ENCODE peak calls at places on chromosomes 5 and 9, in six cellular contexts. E is HepG2, F is suprapubic skin, M is transverse colon, H is ovary, I is A549. U is an unnamed sample.

GRCh38 chr5:5374034-5374715 is 48.3 kb upstream of the ICE1 start:
- DNase-seq in E (no peak), F (no peak), M (no peak), H (no peak), I (no peak), U (no peak)

GRCh38 chr9:90915693-90916092 is 114.1 kb downstream of the SYK start:
- DNase-seq in E (no peak), F (no peak), M (peak), H (no peak), I (peak), U (peak)

GRCh38 chr9:87725356-87725899 is 491 bp upstream of the CTSL start:
- DNase-seq in E (no peak), F (no peak), M (no peak), H (peak), I (peak), U (no peak)

GRCh38 chr5:37248970-37249819 is at the start of gene CPLANE1:
- DNase-seq in E (peak), F (peak), M (peak), H (peak), I (peak), U (peak)

GRCh38 chr5:139390639-139391569 is 1.2 kb upstream of the MZB1 start:
- DNase-seq in E (no peak), F (no peak), M (no peak), H (no peak), I (no peak), U (no peak)

GRCh38 chr9:33234511-33235467 is 5.2 kb upstream of the SPINK4 start:
- DNase-seq in E (no peak), F (peak), M (no peak), H (no peak), I (peak), U (no peak)

GRCh38 chr9:124869466-124869985 is 7.6 kb downstream of the ARPC5L start:
- DNase-seq in E (no peak), F (no peak), M (peak), H (no peak), I (no peak), U (no peak)

GRCh38 chr5:14871084-14871572 is 450 bp downstream of the ANKH start:
- DNase-seq in E (no peak), F (peak), M (peak), H (peak), I (peak), U (no peak)

GRCh38 chr5:77138981-77139380 is 51.9 kb upstream of the ZBED3 start:
- DNase-seq in E (no peak), F (no peak), M (no peak), H (peak), I (no peak), U (no peak)

GRCh38 chr9:4796988-4797956 is 4.5 kb downstream of the RCL1 start:
- DNase-seq in E (peak), F (no peak), M (no peak), H (no peak), I (peak), U (peak)

GRCh38 chr5:31963358-31963757 is 210.8 kb downstream of the GOLPH3 start:
- DNase-seq in E (no peak), F (no peak), M (no peak), H (peak), I (no peak), U (no peak)

GRCh38 chr9:128002959-128003358 is 22.2 kb upstream of the EEIG1 start:
- DNase-seq in E (no peak), F (no peak), M (no peak), H (no peak), I (no peak), U (no peak)

GRCh38 chr9:128005938-128006337 is 25.1 kb upstream of the EEIG1 start:
- DNase-seq in E (peak), F (peak), M (no peak), H (peak), I (peak), U (no peak)

GRCh38 chr9:128004011-128004604 is 23.3 kb upstream of the EEIG1 start:
- DNase-seq in E (no peak), F (no peak), M (no peak), H (no peak), I (no peak), U (no peak)

GRCh38 chr9:127999461-127999860 is 18.7 kb upstream of the EEIG1 start:
- DNase-seq in E (no peak), F (no peak), M (no peak), H (no peak), I (no peak), U (no peak)

GRCh38 chr9:128001411-128002298 is 20.9 kb upstream of the EEIG1 start:
- DNase-seq in E (no peak), F (no peak), M (no peak), H (no peak), I (peak), U (no peak)
- TF ChIP-seq EP300 in E (no peak), F (no peak), M (no peak), H (no peak), I (peak), U (no peak)

GRCh38 chr9:137243626-137244485 is 2.8 kb downstream of the TUBB4B start:
- DNase-seq in E (no peak), F (no peak), M (peak), H (no peak), I (no peak), U (no peak)
- TF ChIP-seq EP300 in E (no peak), F (no peak), M (no peak), H (no peak), I (no peak), U (no peak)

DNA sequence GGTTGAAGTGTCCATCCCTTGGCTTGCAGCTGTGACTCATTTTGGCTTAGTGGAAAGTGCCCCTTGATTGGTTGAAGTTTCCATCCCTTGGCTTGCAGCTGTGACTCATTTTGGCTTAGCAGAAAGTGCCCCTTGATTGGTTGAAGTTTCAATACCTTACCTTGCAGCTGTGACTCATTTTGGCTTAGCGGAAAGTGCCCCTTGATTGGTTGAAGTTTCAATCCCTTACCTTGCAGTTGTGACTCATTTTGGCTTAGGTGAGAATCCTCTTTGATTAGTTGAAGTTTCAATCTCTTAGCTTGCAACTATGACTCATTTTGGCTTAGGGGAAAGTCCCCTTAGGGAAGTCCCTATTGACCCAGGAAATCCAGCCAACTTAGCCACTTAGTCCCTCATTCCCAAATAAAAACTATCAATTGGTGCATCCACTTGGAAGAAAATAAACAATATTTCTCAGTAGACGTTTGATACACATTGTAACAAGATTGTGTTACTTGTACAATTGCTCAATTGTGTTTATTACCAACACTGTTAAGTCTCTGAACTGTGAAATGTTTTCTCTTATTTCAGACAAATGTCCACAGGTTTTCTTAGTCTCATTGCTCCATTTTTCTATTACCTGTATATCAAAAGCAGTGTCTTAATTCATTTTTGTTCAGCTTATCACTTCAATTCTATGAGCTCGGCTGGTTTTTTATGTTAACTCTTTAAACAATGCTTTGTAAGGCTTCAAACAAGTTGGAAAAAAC is 2308.8 kb upstream of the ACO1 start:
- DNase-seq in E (peak), F (no peak), M (no peak), H (no peak), I (peak), U (no peak)
- TF ChIP-seq EP300 in E (no peak), F (no peak), M (no peak), H (no peak), I (no peak), U (no peak)

GRCh38 chr5:93532370-93532769 is 48.6 kb downstream of the NR2F1-AS1 start:
- DNase-seq in E (peak), F (peak), M (peak), H (peak), I (peak), U (peak)
- TF ChIP-seq EP300 in E (no peak), F (no peak), M (no peak), H (peak), I (no peak), U (peak)

GRCh38 chr5:16975950-16976624 is 40.0 kb upstream of the MYO10 start:
- DNase-seq in E (no peak), F (no peak), M (no peak), H (no peak), I (no peak), U (no peak)
- TF ChIP-seq EP300 in E (no peak), F (no peak), M (no peak), H (no peak), I (no peak), U (no peak)

U was measured in tibial nerve.